ENCODE peak calls at places on chromosome 7, in four cellular contexts. One of them, this sample, is unnamed.

GRCh38 chr7:34312624-34313023 is 345.4 kb upstream of the NPSR1 start:
- DNase-seq in CD4-positive, alpha-beta T cell: no peak
- DNase-seq in keratinocyte: no peak
- DNase-seq in cardiac muscle cell: no peak
- DNase-seq in this sample: no peak

GRCh38 chr7:127114739-127115265 is 137.9 kb downstream of the GRM8 start:
- DNase-seq in keratinocyte: no peak
- DNase-seq in cardiac muscle cell: no peak
- DNase-seq in CD4-positive, alpha-beta T cell: no peak
- DNase-seq in this sample: no peak

GRCh38 chr7:42735081-42735480 is 176.8 kb downstream of the C7orf25 start:
- DNase-seq in cardiac muscle cell: peak; percentile 56
- DNase-seq in CD4-positive, alpha-beta T cell: no peak
- DNase-seq in keratinocyte: no peak
- DNase-seq in this sample: no peak

GRCh38 chr7:124250297-124251034 is 217.6 kb upstream of the TMEM229A start:
- DNase-seq in keratinocyte: no peak
- DNase-seq in CD4-positive, alpha-beta T cell: no peak
- DNase-seq in cardiac muscle cell: no peak
- DNase-seq in this sample: no peak

GRCh38 chr7:43612128-43612527 is 29.2 kb downstream of the STK17A start:
- DNase-seq in CD4-positive, alpha-beta T cell: no peak
- DNase-seq in keratinocyte: no peak
- DNase-seq in cardiac muscle cell: no peak
- DNase-seq in this sample: no peak

GRCh38 chr7:140201393-140201792 is 24.6 kb upstream of the KDM7A start:
- DNase-seq in cardiac muscle cell: no peak
- DNase-seq in keratinocyte: no peak
- DNase-seq in CD4-positive, alpha-beta T cell: no peak
- DNase-seq in this sample: no peak

GRCh38 chr7:149685455-149685854 is 87.9 kb downstream of the ZNF467 start:
- DNase-seq in keratinocyte: no peak
- DNase-seq in cardiac muscle cell: peak; percentile 46
- DNase-seq in CD4-positive, alpha-beta T cell: no peak
- DNase-seq in this sample: no peak

GRCh38 chr7:45921699-45922519 is 837 bp upstream of the IGFBP3 start:
- DNase-seq in cardiac muscle cell: peak; percentile 82
- DNase-seq in keratinocyte: no peak
- DNase-seq in CD4-positive, alpha-beta T cell: no peak
- DNase-seq in this sample: peak; percentile 56

GRCh38 chr7:108132551-108133265 is 2.5 kb upstream of the LAMB4 start:
- DNase-seq in keratinocyte: peak; percentile 85
- DNase-seq in CD4-positive, alpha-beta T cell: no peak
- DNase-seq in cardiac muscle cell: no peak
- DNase-seq in this sample: no peak

GRCh38 chr7:101728888-101729883 is 88.2 kb upstream of the CUX1 start:
- DNase-seq in keratinocyte: peak; percentile 49
- DNase-seq in cardiac muscle cell: peak; percentile 97
- DNase-seq in CD4-positive, alpha-beta T cell: no peak
- DNase-seq in this sample: no peak

GRCh38 chr7:84824057-84824651 is 362.7 kb downstream of the SEMA3D start:
- DNase-seq in CD4-positive, alpha-beta T cell: no peak
- DNase-seq in cardiac muscle cell: no peak
- DNase-seq in keratinocyte: no peak
- DNase-seq in this sample: no peak

GRCh38 chr7:41993173-41993867 is 243.7 kb downstream of the GLI3 start:
- DNase-seq in keratinocyte: no peak
- DNase-seq in cardiac muscle cell: peak; percentile 83
- DNase-seq in CD4-positive, alpha-beta T cell: no peak
- DNase-seq in this sample: no peak

GRCh38 chr7:43303740-43304241 is 191.3 kb downstream of the HECW1 start:
- DNase-seq in keratinocyte: no peak
- DNase-seq in CD4-positive, alpha-beta T cell: no peak
- DNase-seq in cardiac muscle cell: peak; percentile 40
- DNase-seq in this sample: no peak

GRCh38 chr7:521221-522070 is 1.8 kb upstream of the PDGFA start:
- DNase-seq in keratinocyte: no peak
- DNase-seq in CD4-positive, alpha-beta T cell: no peak
- DNase-seq in cardiac muscle cell: peak; percentile 65
- DNase-seq in this sample: peak; percentile 72

GRCh38 chr7:138746073-138746472 is 44.9 kb upstream of the SVOPL start:
- DNase-seq in cardiac muscle cell: no peak
- DNase-seq in CD4-positive, alpha-beta T cell: no peak
- DNase-seq in keratinocyte: no peak
- DNase-seq in this sample: no peak

GRCh38 chr7:44050121-44050914 is 5.8 kb downstream of the DBNL start:
- DNase-seq in cardiac muscle cell: no peak
- DNase-seq in keratinocyte: no peak
- DNase-seq in CD4-positive, alpha-beta T cell: no peak
- DNase-seq in this sample: no peak

GRCh38 chr7:151896486-151896885 is 19.6 kb upstream of the PRKAG2 start:
- DNase-seq in keratinocyte: no peak
- DNase-seq in CD4-positive, alpha-beta T cell: no peak
- DNase-seq in cardiac muscle cell: no peak
- DNase-seq in this sample: no peak

GRCh38 chr7:155586843-155587440 is 40.6 kb upstream of the CNPY1 start:
- DNase-seq in cardiac muscle cell: no peak
- DNase-seq in keratinocyte: no peak
- DNase-seq in CD4-positive, alpha-beta T cell: no peak
- DNase-seq in this sample: no peak

GRCh38 chr7:12942599-12942998 is 255.2 kb downstream of the ARL4A start:
- DNase-seq in keratinocyte: no peak
- DNase-seq in CD4-positive, alpha-beta T cell: no peak
- DNase-seq in cardiac muscle cell: no peak
- DNase-seq in this sample: no peak

GRCh38 chr7:32255036-32255435 is 184.8 kb upstream of the PDE1C start:
- DNase-seq in CD4-positive, alpha-beta T cell: no peak
- DNase-seq in cardiac muscle cell: no peak
- DNase-seq in keratinocyte: no peak
- DNase-seq in this sample: no peak

GRCh38 chr7:151789380-151789947 is 87.5 kb downstream of the PRKAG2 start:
- DNase-seq in CD4-positive, alpha-beta T cell: no peak
- DNase-seq in cardiac muscle cell: no peak
- DNase-seq in keratinocyte: no peak
- DNase-seq in this sample: no peak

GRCh38 chr7:124032369-124033092 is at the start of gene TMEM229A:
- DNase-seq in keratinocyte: no peak
- DNase-seq in cardiac muscle cell: peak; percentile 63
- DNase-seq in CD4-positive, alpha-beta T cell: no peak
- DNase-seq in this sample: peak; percentile 44

GRCh38 chr7:96723622-96724021 is 14.0 kb upstream of the SEM1 start:
- DNase-seq in cardiac muscle cell: no peak
- DNase-seq in keratinocyte: no peak
- DNase-seq in CD4-positive, alpha-beta T cell: no peak
- DNase-seq in this sample: no peak

DNA sequence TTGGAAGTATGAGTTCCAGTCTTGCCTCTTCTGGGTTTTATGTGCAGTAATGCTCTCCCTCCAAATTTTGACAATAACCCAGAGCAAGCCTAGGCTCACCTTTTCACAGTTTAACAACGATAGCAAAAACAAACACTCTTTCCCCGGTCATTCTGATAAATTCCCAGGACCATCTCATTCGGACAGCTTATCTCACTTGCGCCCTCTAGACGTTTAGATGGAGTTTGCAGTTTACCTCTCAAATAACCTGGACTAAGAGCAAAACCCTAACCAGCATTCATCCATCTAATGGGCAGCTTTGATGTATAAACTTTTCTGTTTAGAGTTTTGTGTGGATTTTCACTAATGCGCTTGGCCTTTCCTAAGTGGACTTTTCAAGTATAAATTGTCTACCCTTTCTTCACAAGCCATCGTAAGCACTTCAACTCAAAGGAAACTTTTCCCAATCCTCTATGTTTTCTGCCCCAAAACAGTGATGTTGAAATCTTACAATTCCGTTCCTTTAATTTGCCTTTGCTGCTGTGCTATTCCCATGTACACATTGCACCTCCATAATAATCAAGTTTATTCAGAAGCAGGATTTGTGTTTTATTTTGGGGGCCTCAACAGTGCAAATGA is 114.9 kb downstream of the HDAC9 start:
- DNase-seq in keratinocyte: no peak
- DNase-seq in CD4-positive, alpha-beta T cell: no peak
- DNase-seq in cardiac muscle cell: peak; percentile 53
- DNase-seq in this sample: no peak
- TF ChIP-seq CTCF in keratinocyte: peak; percentile 59
- TF ChIP-seq CTCF in CD4-positive, alpha-beta T cell: no peak
- TF ChIP-seq CTCF in cardiac muscle cell: peak; percentile 71
- TF ChIP-seq CTCF in this sample: peak; percentile 23

GRCh38 chr7:37899712-37900247 is 16.8 kb downstream of the SFRP4 start:
- DNase-seq in cardiac muscle cell: no peak
- DNase-seq in CD4-positive, alpha-beta T cell: no peak
- DNase-seq in keratinocyte: no peak
- DNase-seq in this sample: no peak

GRCh38 chr7:37901890-37902524 is 14.6 kb downstream of the SFRP4 start:
- DNase-seq in cardiac muscle cell: peak; percentile 74
- DNase-seq in keratinocyte: no peak
- DNase-seq in CD4-positive, alpha-beta T cell: no peak
- DNase-seq in this sample: no peak

GRCh38 chr7:37901236-37901827 is 15.3 kb downstream of the SFRP4 start:
- DNase-seq in keratinocyte: no peak
- DNase-seq in CD4-positive, alpha-beta T cell: no peak
- DNase-seq in cardiac muscle cell: peak; percentile 74
- DNase-seq in this sample: no peak
- TF ChIP-seq CTCF in keratinocyte: no peak
- TF ChIP-seq CTCF in CD4-positive, alpha-beta T cell: no peak
- TF ChIP-seq CTCF in cardiac muscle cell: peak; percentile 60
- TF ChIP-seq CTCF in this sample: peak; percentile 80

DNA sequence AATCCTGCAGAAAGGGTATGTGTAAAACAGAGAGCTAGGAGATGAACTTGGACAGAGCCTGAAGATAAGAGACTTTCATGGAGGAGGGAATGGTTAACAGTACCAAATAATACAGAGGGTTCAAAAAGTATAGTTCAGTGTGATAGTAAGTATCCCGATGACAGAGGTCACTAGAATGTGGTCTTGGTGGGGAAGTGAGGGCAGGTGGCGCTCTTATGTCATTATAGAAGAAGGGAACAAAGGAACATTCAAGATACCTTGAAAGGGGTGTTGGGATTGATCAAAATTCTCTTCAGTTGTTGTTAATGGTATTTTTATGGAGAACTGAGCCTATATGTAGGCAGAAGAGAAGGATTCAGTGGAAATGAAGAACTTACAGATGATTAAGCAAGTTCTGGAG is 312.5 kb downstream of the SUGCT start:
- DNase-seq in cardiac muscle cell: no peak
- DNase-seq in CD4-positive, alpha-beta T cell: no peak
- DNase-seq in keratinocyte: no peak
- DNase-seq in this sample: no peak
- TF ChIP-seq CTCF in cardiac muscle cell: no peak
- TF ChIP-seq CTCF in CD4-positive, alpha-beta T cell: no peak
- TF ChIP-seq CTCF in keratinocyte: peak; percentile 40
- TF ChIP-seq CTCF in this sample: no peak

DNA sequence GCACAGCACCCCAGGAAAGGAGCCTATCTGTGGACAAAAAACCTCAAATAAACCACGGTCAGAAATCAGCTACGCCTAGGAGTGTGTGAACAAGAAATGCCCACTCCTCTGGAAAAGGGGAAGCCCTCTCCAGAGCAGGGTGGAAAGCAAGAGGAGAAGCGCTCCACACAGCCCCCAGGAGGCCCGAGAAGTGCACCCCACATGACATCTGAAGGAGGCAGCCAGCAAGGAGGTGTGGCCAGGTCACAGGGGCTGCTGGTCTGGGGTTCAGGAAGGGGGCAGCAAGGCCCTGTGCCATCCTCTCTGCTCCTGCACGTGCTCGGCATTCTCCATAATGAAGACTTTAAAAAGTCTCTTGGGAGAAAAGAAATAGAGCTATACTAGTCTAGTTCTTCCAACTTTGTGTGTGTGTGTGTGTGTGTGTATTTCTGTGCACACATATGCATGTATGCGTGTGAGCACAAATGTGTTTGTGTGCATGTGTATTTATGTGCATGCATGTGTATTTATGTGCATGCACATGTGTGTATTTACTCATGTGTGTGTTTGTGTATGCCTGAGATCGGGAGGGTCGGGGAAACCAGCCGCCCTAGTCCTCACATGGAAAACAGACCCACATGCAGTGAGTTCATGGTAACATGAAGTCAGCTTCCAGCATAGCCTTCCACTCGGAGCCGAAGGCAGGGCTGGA is 76.4 kb downstream of the TNS3 start:
- DNase-seq in cardiac muscle cell: no peak
- DNase-seq in keratinocyte: no peak
- DNase-seq in CD4-positive, alpha-beta T cell: no peak
- DNase-seq in this sample: no peak
- TF ChIP-seq CTCF in cardiac muscle cell: no peak
- TF ChIP-seq CTCF in keratinocyte: no peak
- TF ChIP-seq CTCF in CD4-positive, alpha-beta T cell: no peak
- TF ChIP-seq CTCF in this sample: no peak

This sample was measured in mesothelial cell of epicardium.